ENCODE peak calls at places on chromosomes 7 and 10, in five cellular contexts. N is GM12865, B is AG09309, K is AG04449, I is GM10248. Q is an unnamed sample.
A peak's percentile ranks its signal among the peaks of the same experiment; 100 is the strongest.

GRCh38 chr10:65796472-65796871 is 1129.4 kb upstream of the LRRTM3 start:
- DNase-seq in I (no peak), K (no peak), N (no peak), B (no peak), Q (no peak)

GRCh38 chr10:33314788-33315561 is 19.5 kb downstream of the NRP1 start:
- DNase-seq in B (no peak), I (no peak), N (no peak), K (no peak), Q (no peak)

GRCh38 chr7:153408360-153409335 is 643.5 kb upstream of the DPP6 start:
- DNase-seq in B (no peak), N (no peak), K (no peak), I (no peak), Q (no peak)

GRCh38 chr7:87344446-87344845 is 1.0 kb upstream of the CROT start:
- DNase-seq in B (no peak), N (peak; percentile 16), K (no peak), I (no peak), Q (no peak)

GRCh38 chr7:84591897-84592296 is 397.3 kb upstream of the SEMA3A start:
- DNase-seq in I (no peak), N (no peak), K (no peak), B (no peak), Q (no peak)

GRCh38 chr7:143846692-143847091 is 55.3 kb downstream of the TCAF1 start:
- DNase-seq in I (no peak), B (no peak), N (peak; percentile 1), K (no peak), Q (no peak)

GRCh38 chr10:4280481-4281206 is 495.6 kb upstream of the KLF6 start:
- DNase-seq in K (peak; percentile 7), N (no peak), B (no peak), I (no peak), Q (no peak)

GRCh38 chr10:103618575-103619423 is 125.3 kb downstream of the NEURL1 start:
- DNase-seq in N (no peak), K (no peak), B (peak; percentile 35), I (no peak), Q (no peak)

GRCh38 chr10:125448596-125448995 is 234.4 kb downstream of the TEX36 start:
- DNase-seq in I (no peak), N (peak; percentile 13), B (no peak), K (no peak), Q (peak; percentile 57)

GRCh38 chr7:105759670-105760548 is 116.5 kb downstream of the ATXN7L1 start:
- DNase-seq in K (no peak), I (peak; percentile 22), N (peak; percentile 41), B (peak; percentile 34), Q (peak; percentile 51)

GRCh38 chr10:114307731-114308130 is 68.7 kb downstream of the VWA2 start:
- DNase-seq in I (no peak), B (no peak), N (no peak), K (no peak), Q (no peak)

GRCh38 chr7:114130860-114131259 is 212.1 kb upstream of the PPP1R3A start:
- DNase-seq in K (no peak), I (no peak), N (no peak), B (no peak), Q (no peak)

GRCh38 chr7:157834501-157835143 is 497.8 kb downstream of the DNAJB6 start:
- DNase-seq in K (no peak), B (no peak), N (no peak), I (no peak), Q (no peak)

GRCh38 chr7:121083138-121083789 is 94.8 kb downstream of the CPED1 start:
- DNase-seq in B (no peak), I (no peak), K (no peak), N (no peak), Q (no peak)

GRCh38 chr10:131818510-131819234 is 82.1 kb upstream of the PPP2R2D start:
- DNase-seq in N (no peak), K (no peak), B (no peak), I (no peak), Q (peak; percentile 9)

GRCh38 chr7:156050636-156051569 is 238.6 kb upstream of the SHH start:
- DNase-seq in B (no peak), N (no peak), I (no peak), K (no peak), Q (no peak)

GRCh38 chr10:132058111-132058745 is 7.5 kb upstream of the JAKMIP3 start:
- DNase-seq in K (no peak), I (no peak), B (no peak), N (no peak), Q (no peak)

GRCh38 chr10:98316661-98317060 is 48.7 kb upstream of the LOXL4 start:
- DNase-seq in B (no peak), I (no peak), K (no peak), N (no peak), Q (no peak)

GRCh38 chr10:77801474-77802238 is 124.9 kb downstream of the DLG5 start:
- DNase-seq in I (no peak), N (peak; percentile 73), K (no peak), B (no peak), Q (no peak)

GRCh38 chr10:97522937-97523336 is 24.2 kb downstream of the UBTD1 start:
- DNase-seq in N (no peak), K (no peak), I (no peak), B (no peak), Q (no peak)

GRCh38 chr7:28853150-28853549 is 105.0 kb downstream of the TRIL start:
- DNase-seq in B (no peak), N (no peak), K (no peak), I (no peak), Q (no peak)

GRCh38 chr7:51141451-51141971 is 175.1 kb downstream of the COBL start:
- DNase-seq in B (no peak), N (no peak), I (no peak), K (no peak), Q (no peak)

GRCh38 chr7:69166979-69167516 is 431.2 kb upstream of the AUTS2 start:
- DNase-seq in K (no peak), I (no peak), B (no peak), N (no peak), Q (no peak)

GRCh38 chr7:94997547-94997946 is 90.2 kb downstream of the PPP1R9A start:
- DNase-seq in I (no peak), K (no peak), N (no peak), B (no peak), Q (no peak)

GRCh38 chr10:100157140-100157539 is 28.7 kb downstream of the ERLIN1 start:
- DNase-seq in K (no peak), N (peak; percentile 17), I (no peak), B (no peak), Q (no peak)

GRCh38 chr10:69820817-69821216 is 19.1 kb downstream of the COL13A1 start:
- DNase-seq in B (no peak), N (no peak), I (no peak), K (no peak), Q (no peak)

GRCh38 chr10:97096327-97097153 is 89.2 kb downstream of the SLIT1 start:
- DNase-seq in N (no peak), K (no peak), I (peak; percentile 47), B (no peak), Q (no peak)

GRCh38 chr10:31768467-31768866 is 160.2 kb downstream of the ARHGAP12 start:
- DNase-seq in I (no peak), N (no peak), K (no peak), B (no peak), Q (no peak)

GRCh38 chr10:121662945-121663917 is 65.0 kb upstream of the FGFR2 start:
- DNase-seq in N (peak; percentile 6), I (no peak), K (no peak), B (no peak), Q (peak; percentile 76)
- TF ChIP-seq CTCF in N (peak; percentile 42), I (peak; percentile 9), K (no peak), B (peak; percentile 15), Q (peak; percentile 64)

GRCh38 chr10:14056545-14057332 is 274.0 kb downstream of the FRMD4A start:
- DNase-seq in B (peak; percentile 97), I (no peak), K (peak; percentile 99), N (no peak), Q (peak; percentile 53)
- TF ChIP-seq CTCF in B (no peak), I (no peak), K (no peak), N (no peak), Q (no peak)

DNA sequence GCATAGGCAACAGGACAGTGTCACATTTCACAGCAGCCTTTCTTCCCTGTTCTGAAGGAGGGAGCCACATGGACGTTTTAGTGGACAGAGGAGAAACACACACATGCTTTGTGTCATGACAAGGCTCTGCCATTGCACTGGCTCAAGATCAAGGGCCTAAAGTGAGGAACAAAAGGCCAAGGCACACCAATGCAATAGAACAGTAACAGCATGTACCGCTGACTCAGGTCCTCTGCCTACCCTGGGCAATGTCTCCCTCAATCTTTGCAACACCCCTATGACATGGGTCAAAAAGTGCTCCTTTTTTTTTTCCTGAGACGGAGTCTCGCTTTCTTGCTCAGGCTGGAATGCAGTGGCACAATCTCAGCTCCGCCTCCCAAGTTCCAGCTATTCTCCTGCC is 57.8 kb upstream of the SDK1 start:
- DNase-seq in B (no peak), I (no peak), N (no peak), K (no peak), Q (no peak)
- TF ChIP-seq CTCF in B (no peak), I (no peak), N (no peak), K (no peak), Q (no peak)

DNA sequence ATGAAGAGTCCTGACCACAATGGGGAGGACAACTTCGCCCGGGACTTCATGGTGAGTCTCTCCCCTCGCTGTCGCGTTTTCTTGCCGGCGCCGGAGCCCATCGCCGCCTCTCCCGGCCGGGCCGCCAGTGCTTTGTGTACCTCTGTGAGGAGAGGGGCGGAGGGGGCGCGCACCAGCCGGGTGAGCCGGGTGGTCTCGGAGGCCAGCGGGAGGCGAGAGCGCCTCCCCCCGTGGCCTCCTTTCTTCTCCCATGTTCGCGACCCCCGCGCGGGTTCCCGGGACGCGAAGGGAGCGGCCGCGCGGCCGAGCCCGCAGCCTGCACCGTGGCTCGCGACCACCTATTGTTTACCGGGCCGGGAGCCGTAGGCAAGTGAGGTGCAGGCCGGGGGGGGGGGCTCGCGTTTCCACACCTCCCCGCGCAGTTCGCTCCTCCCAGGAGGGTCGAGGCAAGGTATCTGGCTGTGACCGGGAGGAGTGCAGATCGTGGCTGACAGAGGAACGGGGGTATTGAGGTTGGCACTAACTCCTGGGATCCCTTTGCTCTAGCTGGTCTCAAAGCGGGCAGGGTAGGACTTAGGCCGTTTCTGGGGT is 595 bp downstream of the PTPN12 start:
- DNase-seq in B (no peak), N (peak; percentile 52), I (peak; percentile 63), K (no peak), Q (peak; percentile 60)
- TF ChIP-seq CTCF in B (no peak), N (no peak), I (no peak), K (no peak), Q (no peak)

GRCh38 chr10:44990302-44990655 is 10.4 kb upstream of the ZNF22 start:
- DNase-seq in N (no peak), B (no peak), K (no peak), I (no peak), Q (peak; percentile 73)
- TF ChIP-seq CTCF in N (no peak), B (no peak), K (peak; percentile 21), I (peak; percentile 28), Q (no peak)

DNA sequence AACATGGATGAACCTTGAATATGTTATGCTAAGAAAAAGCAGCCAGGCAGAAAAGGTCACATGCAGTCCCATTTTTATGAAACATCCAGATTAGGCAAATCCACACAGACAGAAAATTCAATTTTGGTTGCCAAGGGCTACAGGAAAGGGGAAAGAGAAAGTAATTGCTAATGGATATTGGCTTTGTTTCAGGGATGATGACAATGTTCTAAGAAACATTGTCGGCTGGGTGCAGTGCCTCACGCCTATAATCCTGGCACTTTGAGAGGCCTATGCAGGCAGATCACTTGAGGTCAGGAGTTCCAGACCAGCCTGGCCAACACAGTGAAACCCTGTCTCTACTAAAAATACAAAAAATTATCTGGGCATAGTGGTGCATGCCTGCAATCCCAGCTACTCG is 23.0 kb downstream of the ZNF33B start:
- DNase-seq in I (no peak), N (no peak), K (no peak), B (no peak), Q (no peak)
- TF ChIP-seq CTCF in I (no peak), N (no peak), K (no peak), B (no peak), Q (no peak)

Q was measured in glutamatergic neuron.